ENCODE peak calls at places on chromosomes 11 and 22, in four cellular contexts. C is HFF-Myc, I is AG09309, P is tibial artery. G is an unnamed sample.

GRCh38 chr22:41943661-41944209 is 3.2 kb downstream of the CENPM start:
- DNase-seq in C (no peak), I (no peak), P (no peak), G (no peak)

GRCh38 chr11:110878513-110878912 is 166.3 kb upstream of the ARHGAP20 start:
- DNase-seq in C (no peak), I (no peak), P (no peak), G (no peak)

GRCh38 chr11:67043572-67044329 is 12.9 kb upstream of the RHOD start:
- DNase-seq in C (no peak), I (no peak), P (no peak), G (no peak)

GRCh38 chr11:11252403-11252802 is 100.6 kb downstream of the CSNK2A3 start:
- DNase-seq in C (no peak), I (no peak), P (no peak), G (no peak)

GRCh38 chr11:68150029-68150428 is 28.8 kb upstream of the CHKA start:
- DNase-seq in C (no peak), I (no peak), P (no peak), G (no peak)

GRCh38 chr11:85947431-85948272 is 92.5 kb downstream of the CCDC83 start:
- DNase-seq in C (peak; percentile 53), I (peak; percentile 73), P (no peak), G (no peak)

GRCh38 chr11:44564198-44564597 is 1.3 kb upstream of the CD82 start:
- DNase-seq in C (no peak), I (no peak), P (peak; percentile 80), G (no peak)

GRCh38 chr11:57709802-57710367 is 2.1 kb downstream of the MED19 start:
- DNase-seq in C (no peak), I (no peak), P (no peak), G (no peak)

GRCh38 chr11:215581-216037 is 8.1 kb downstream of the RIC8A start:
- DNase-seq in C (no peak), I (no peak), P (no peak), G (no peak)

GRCh38 chr11:66188580-66188979 is 79.9 kb upstream of the RAB1B start:
- DNase-seq in C (peak; percentile 19), I (peak; percentile 27), P (no peak), G (no peak)

GRCh38 chr11:12361650-12362049 is 15.7 kb upstream of the PARVA start:
- DNase-seq in C (no peak), I (no peak), P (no peak), G (no peak)

GRCh38 chr11:65856689-65857499 is 1.1 kb downstream of the CFL1 start:
- DNase-seq in C (no peak), I (no peak), P (peak; percentile 92), G (peak; percentile 80)

DNA sequence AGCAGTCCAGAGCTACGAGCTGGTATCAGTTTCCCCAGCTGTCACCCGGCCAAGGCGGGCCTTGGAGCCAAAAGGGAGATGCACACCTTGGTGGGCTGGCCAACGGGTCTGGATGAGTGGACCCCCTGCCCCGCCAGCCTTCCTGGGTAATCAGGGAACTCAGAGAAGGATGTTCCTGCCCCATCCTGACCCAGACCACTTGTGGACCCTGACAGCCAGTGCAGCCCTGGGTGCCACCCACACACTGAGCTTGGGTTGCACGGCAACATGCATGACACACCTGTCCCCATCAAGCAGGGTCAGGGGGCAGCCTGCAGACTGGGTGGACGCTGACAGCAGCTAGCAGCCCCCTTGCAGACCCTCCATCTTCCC is 8.6 kb downstream of the SLC25A1 start:
- DNase-seq in C (no peak), I (no peak), P (no peak), G (no peak)
- H3K4me3 ChIP-seq in C (no peak overlapping the region), I (no peak overlapping the region), P (no peak overlapping the region), G (no peak overlapping the region)

DNA sequence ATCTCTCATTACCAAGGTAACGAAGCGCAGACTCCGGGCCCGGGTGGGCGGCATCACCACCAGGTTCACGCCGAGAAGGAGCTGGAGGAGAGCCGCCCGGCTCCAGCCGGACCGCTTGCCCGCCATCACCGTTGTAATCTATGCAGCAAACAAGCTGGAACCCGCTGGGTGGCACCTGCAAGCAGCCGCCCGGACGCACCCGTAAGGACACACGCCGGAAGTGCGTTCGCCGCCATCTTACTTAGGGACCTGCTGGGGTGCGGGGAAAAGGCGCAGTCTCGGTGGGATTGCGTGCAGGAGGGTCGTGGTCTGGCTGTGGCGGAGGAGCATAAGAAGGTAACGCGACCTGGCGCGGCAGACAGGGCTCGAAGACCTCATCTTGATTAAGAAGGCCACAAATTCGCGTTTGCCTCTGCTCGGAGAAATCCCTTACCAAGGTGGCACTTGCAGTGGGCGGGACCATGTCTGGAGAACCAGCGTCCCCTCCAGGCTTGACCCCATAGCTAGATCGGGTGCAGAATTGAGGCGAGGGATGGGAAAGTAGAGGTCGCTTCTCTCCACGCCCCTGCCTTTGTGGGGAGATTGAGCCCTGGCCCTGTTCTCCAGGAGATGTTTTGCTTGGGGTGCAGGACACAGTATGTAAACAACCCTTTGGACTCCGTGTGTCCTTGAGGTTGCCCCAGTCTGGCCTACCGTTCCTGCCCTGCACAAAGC is at the start of gene ACP2:
- DNase-seq in C (peak; percentile 62), I (no peak), P (peak; percentile 93), G (peak; percentile 84)
- TF ChIP-seq CTCF in C (peak; percentile 13), I (peak; percentile 23), P (no peak), G (peak; percentile 52)

DNA sequence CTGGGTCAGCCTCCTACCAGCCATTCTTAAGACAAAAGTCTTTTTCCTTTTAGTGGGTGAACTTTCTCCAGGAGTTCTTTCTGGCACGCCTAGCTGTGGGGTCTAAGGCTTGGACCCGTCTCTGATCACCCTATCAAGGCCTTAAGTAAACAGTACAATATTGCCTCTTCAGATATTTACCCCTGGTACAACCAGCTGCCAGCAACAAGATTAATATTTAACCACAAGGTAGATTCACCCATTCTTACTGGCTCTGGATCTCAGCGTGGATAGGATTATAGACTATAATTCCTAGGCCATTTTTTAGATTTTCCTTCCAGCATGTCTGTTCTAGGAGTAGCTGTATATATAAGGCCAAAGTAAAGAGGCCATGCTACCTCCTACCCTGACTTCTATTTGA is 109.8 kb upstream of the SYN3 start:
- DNase-seq in C (no peak), I (no peak), P (no peak), G (no peak)
- H3K4me3 ChIP-seq in C (no peak overlapping the region), I (no peak overlapping the region), P (no peak overlapping the region), G (no peak overlapping the region)

GRCh38 chr11:31986201-31986889 is 104.5 kb upstream of the RCN1 start:
- DNase-seq in C (no peak), I (no peak), P (no peak), G (no peak)

GRCh38 chr11:31981457-31981856 is 109.4 kb upstream of the RCN1 start:
- DNase-seq in C (no peak), I (no peak), P (no peak), G (no peak)

GRCh38 chr11:31987118-31988005 is 103.5 kb upstream of the RCN1 start:
- DNase-seq in C (no peak), I (no peak), P (no peak), G (no peak)
- TF ChIP-seq CTCF in C (no peak), I (no peak), P (no peak), G (no peak)

DNA sequence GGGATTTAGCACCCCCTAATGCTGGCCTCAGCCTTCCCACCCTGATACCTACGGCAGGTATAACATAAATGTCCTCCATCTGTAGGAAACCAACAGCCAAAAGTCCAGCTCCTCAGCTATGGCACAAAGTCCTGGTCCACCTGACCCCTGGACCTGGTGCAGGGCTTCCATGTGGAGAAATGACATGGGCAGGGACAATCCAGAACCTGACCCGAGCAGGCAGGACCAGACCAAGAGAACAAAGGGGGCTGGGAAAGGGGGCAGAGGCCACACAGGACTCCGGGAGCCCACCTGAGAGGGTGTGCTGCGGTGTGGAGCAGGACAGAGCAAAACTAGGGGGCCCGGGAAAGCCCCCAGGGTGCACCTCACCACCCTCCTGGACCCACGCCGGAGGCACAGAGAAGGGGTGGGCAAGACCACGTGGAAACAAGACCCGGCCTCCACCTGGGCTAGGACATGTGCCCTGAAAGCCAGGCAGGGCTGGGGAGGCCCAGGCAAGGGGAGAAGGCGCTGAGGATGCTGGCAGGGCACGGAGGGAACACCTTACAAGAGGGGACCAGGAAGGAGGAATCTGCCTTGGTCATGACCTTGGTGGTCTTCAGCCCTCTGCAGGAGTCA is 368.9 kb downstream of the SHANK2 start:
- DNase-seq in C (no peak), I (no peak), P (no peak), G (no peak)
- H3K4me3 ChIP-seq in C (no peak overlapping the region), I (no peak overlapping the region), P (no peak overlapping the region), G (no peak overlapping the region)

GRCh38 chr22:40477683-40478348 is 107.4 kb downstream of the SGSM3 start:
- DNase-seq in C (no peak), I (no peak), P (no peak), G (no peak)

GRCh38 chr22:40478456-40479125 is 108.2 kb downstream of the SGSM3 start:
- DNase-seq in C (no peak), I (no peak), P (no peak), G (no peak)

GRCh38 chr22:40480996-40481395 is 110.6 kb downstream of the SGSM3 start:
- DNase-seq in C (no peak), I (no peak), P (no peak), G (no peak)

GRCh38 chr22:40479887-40480538 is 109.6 kb downstream of the SGSM3 start:
- DNase-seq in C (no peak), I (no peak), P (no peak), G (no peak)

DNA sequence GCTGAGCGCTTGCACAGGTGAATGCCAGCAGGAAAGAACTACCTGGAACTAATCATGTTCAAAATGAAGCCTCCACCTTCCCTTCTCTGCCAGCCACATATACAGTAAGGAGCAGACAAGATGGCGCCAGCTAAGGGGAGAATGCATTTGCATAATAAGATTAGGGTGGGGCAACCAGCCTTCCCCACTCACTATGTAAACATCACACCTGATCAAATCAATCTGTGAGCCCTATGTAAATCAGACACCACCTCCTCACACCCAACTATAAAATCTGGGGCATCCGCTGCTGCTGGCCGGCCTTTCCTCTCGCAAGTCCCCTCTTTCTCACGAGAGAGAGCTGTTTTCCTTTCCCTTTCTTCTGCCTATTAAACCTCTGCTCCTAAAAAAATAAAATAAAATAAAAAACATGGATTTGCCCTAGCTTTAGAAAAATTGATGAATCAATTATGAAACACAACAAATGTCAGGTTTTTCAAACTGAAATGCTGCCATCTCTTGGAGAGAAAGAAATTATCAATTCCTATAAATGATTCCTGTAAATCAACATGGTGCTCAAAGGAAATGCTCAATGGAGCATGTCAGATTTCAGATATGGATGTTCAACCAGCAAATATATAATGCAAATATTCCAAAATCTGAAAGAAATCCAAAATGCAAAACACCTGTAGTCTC is 108.9 kb downstream of the SGSM3 start:
- DNase-seq in C (no peak), I (no peak), P (no peak), G (no peak)
- TF ChIP-seq CTCF in C (no peak), I (no peak), P (no peak), G (no peak)

GRCh38 chr11:120169981-120170698 is 32.2 kb upstream of the TRIM29 start:
- DNase-seq in C (no peak), I (no peak), P (peak; percentile 61), G (no peak)
- H3K4me3 ChIP-seq in C (no peak overlapping the region), I (no peak overlapping the region), P (no peak overlapping the region), G (no peak overlapping the region)

GRCh38 chr11:94964934-94965333 is 8.4 kb downstream of the CWC15 start:
- DNase-seq in C (no peak), I (no peak), P (no peak), G (no peak)

GRCh38 chr11:94973099-94973968 is at the start of the genes CWC15 and KDM4D:
- DNase-seq in C (peak; percentile 81), I (peak; percentile 53), P (peak; percentile 97), G (peak; percentile 92)

GRCh38 chr11:94974178-94974577 is 669 bp downstream of the KDM4D start:
- DNase-seq in C (no peak), I (no peak), P (no peak), G (no peak)

GRCh38 chr11:94968334-94968958 is 4.9 kb downstream of the CWC15 start:
- DNase-seq in C (no peak), I (no peak), P (no peak), G (no peak)
- TF ChIP-seq CTCF in C (peak; percentile 49), I (peak; percentile 57), P (peak; percentile 39), G (peak; percentile 25)

G was measured in tibial nerve.